ENCODE peak calls at places on chromosomes 2 and 18, in six cellular contexts. E is adrenal gland, H is fibroblast of lung, V is upper lobe of right lung, W is kidney, K is A549. Y is an unnamed sample.

GRCh38 chr2:118738106-118738505 is 109.3 kb downstream of the EN1 start:
- DNase-seq in E (no peak), H (no peak), V (no peak), W (no peak), K (no peak), Y (no peak)

GRCh38 chr2:11033114-11033513 is 121.4 kb downstream of the KCNF1 start:
- DNase-seq in E (no peak), H (no peak), V (no peak), W (no peak), K (no peak), Y (no peak)

GRCh38 chr2:219352448-219353023 is 20.0 kb upstream of the RESP18 start:
- DNase-seq in E (peak), H (peak), V (no peak), W (no peak), K (peak), Y (no peak)

GRCh38 chr2:134177351-134177931 is 76.4 kb upstream of the MGAT5 start:
- DNase-seq in E (peak), H (peak), V (no peak), W (no peak), K (no peak), Y (no peak)

GRCh38 chr2:42147641-42148274 is 21.4 kb upstream of the EML4 start:
- DNase-seq in E (no peak), H (peak), V (no peak), W (no peak), K (no peak), Y (peak)

GRCh38 chr2:120867290-120868231 is 131.9 kb downstream of the GLI2 start:
- DNase-seq in E (peak), H (peak), V (peak), W (peak), K (peak), Y (no peak)

GRCh38 chr2:54632733-54633692 is 90.4 kb upstream of the EML6 start:
- DNase-seq in E (peak), H (peak), V (no peak), W (peak), K (peak), Y (no peak)

GRCh38 chr2:237199577-237199976 is 113.9 kb downstream of the COPS8 start:
- DNase-seq in E (no peak), H (no peak), V (no peak), W (no peak), K (no peak), Y (no peak)

GRCh38 chr2:127342101-127342500 is 45.7 kb downstream of the MAP3K2 start:
- DNase-seq in E (no peak), H (peak), V (no peak), W (no peak), K (no peak), Y (no peak)

GRCh38 chr2:204019572-204020501 is 83.3 kb downstream of the ICOS start:
- DNase-seq in E (no peak), H (peak), V (no peak), W (no peak), K (peak), Y (no peak)

GRCh38 chr2:238497610-238498005 is 70.9 kb downstream of the ASB1 start:
- DNase-seq in E (no peak), H (no peak), V (peak), W (no peak), K (no peak), Y (no peak)

GRCh38 chr2:162582357-162582798 is 238.4 kb downstream of the GCA start:
- DNase-seq in E (peak), H (peak), V (no peak), W (no peak), K (peak), Y (no peak)

DNA sequence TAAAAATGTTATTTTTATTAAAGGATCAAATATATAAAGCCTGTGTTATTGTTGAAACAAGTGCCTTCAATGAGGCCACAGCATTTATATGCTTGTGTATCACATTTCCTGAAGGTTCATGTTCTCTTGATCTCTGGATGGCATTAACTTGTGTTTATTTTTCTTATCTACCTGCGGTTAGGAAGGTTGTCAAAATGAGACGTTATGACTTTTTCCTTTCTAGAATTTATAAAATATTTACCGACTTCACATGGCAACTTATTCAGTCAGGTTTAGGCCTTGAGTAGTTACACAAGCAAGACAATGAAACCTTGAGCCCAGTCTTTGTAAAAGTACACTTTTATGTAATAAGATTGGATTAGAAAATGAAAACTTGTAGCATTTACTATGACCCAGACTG is 196.4 kb upstream of the ACVR2A start:
- DNase-seq in E (no peak), H (no peak), V (no peak), W (no peak), K (no peak), Y (no peak)
- H3K4me3 ChIP-seq in E (no peak), H (no peak), V (no peak), W (no peak), K (no peak), Y (no peak)

GRCh38 chr18:48348739-48349138 is 60.4 kb downstream of the ZBTB7C start:
- DNase-seq in E (peak), H (no peak), V (no peak), W (no peak), K (no peak), Y (no peak)

GRCh38 chr18:48342125-48342524 is 67.1 kb downstream of the ZBTB7C start:
- DNase-seq in E (peak), H (no peak), V (no peak), W (no peak), K (no peak), Y (no peak)

GRCh38 chr18:48347756-48348326 is 61.3 kb downstream of the ZBTB7C start:
- DNase-seq in E (peak), H (no peak), V (no peak), W (no peak), K (no peak), Y (no peak)

GRCh38 chr18:48342588-48342987 is 66.6 kb downstream of the ZBTB7C start:
- DNase-seq in E (no peak), H (no peak), V (no peak), W (no peak), K (no peak), Y (no peak)

DNA sequence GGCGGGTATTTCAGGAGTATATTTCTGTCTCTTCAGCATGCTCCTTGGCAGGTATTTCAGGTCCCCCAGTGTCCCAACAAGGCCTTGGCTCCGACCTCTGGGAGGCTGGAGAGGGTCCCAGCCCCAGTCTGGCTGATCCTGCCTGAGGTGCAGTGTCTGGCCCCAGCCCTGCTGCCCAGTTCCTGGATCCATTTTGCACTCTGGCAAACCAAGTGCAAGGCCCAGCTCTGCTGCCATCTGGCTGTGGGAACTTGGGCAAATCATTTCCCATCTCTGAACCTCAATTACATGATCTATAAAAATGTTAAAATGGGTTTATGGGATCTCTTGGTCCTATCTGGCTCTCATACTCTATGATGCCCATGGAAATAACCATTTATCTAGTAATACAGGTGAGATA is 63.6 kb downstream of the ZBTB7C start:
- DNase-seq in E (peak), H (no peak), V (no peak), W (no peak), K (no peak), Y (no peak)
- TF ChIP-seq CTCF in E (peak), H (peak), V (peak), W (no peak), K (peak), Y (peak)

GRCh38 chr2:181004647-181005325 is 24.4 kb downstream of the UBE2E3 start:
- DNase-seq in E (no peak), H (no peak), V (no peak), W (no peak), K (no peak), Y (no peak)
- H3K4me3 ChIP-seq in E (no peak), H (no peak), V (no peak), W (no peak), K (no peak), Y (no peak)

GRCh38 chr18:59271606-59272220 is 1.5 kb downstream of the RAX start:
- DNase-seq in E (no peak), H (no peak), V (no peak), W (no peak), K (no peak), Y (no peak)

GRCh38 chr18:59275406-59275949 is 2.2 kb upstream of the RAX start:
- DNase-seq in E (no peak), H (no peak), V (no peak), W (no peak), K (no peak), Y (no peak)

GRCh38 chr18:59273936-59274928 is 978 bp upstream of the RAX start:
- DNase-seq in E (no peak), H (no peak), V (no peak), W (peak), K (no peak), Y (no peak)

GRCh38 chr18:59272221-59272888 is 899 bp downstream of the RAX start:
- DNase-seq in E (no peak), H (no peak), V (no peak), W (peak), K (no peak), Y (no peak)

DNA sequence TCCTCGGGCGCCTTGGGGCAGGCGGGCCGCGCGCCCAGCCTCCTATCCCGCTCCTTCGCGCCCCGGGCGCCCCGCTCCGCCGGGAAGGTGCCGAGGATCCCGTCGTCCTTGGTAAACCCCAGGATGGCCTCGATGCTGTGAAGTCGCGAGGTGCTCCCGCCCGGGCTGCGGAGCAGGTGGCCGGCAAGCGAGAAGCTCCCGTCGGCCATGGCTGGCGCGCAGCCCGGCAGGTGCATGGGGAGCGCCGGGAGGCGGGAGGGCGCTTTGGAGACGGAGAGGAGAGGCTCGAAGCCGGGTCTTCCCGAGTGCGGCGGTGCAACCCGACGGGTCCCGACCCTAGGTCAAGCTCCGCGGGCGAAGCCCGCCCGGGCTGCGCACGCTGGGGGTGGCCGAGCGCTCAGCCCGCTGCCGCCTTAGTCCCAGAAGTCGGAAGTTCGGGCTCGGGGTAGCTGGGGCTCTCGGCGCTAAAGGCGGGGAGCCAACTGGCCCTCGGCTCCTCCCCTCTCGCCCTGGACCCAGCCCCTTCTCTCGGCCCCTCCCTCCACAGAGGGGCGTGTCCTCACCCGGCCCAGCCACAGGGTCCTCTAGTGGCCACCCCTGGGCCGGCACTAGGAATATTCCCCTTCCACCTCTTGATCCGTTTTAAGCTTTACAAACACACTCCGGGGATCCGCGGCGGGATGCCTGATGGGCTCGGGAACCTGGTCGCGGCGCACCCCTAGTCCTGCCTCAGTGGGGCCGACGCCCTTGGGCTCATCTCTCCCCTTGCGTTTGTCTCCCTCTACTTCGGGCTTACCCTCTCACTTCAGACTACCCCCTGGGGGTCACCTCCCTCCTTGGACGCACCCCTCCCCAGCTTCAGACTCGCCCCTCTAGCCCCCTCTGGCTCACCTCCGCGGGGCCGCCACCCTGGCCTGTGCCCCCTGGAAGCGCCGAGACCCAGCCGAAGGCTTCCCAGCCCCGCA is at the start of gene RAX:
- DNase-seq in E (peak), H (no peak), V (no peak), W (peak), K (peak), Y (no peak)
- TF ChIP-seq CTCF in E (no peak), H (no peak), V (no peak), W (no peak), K (no peak), Y (peak)

DNA sequence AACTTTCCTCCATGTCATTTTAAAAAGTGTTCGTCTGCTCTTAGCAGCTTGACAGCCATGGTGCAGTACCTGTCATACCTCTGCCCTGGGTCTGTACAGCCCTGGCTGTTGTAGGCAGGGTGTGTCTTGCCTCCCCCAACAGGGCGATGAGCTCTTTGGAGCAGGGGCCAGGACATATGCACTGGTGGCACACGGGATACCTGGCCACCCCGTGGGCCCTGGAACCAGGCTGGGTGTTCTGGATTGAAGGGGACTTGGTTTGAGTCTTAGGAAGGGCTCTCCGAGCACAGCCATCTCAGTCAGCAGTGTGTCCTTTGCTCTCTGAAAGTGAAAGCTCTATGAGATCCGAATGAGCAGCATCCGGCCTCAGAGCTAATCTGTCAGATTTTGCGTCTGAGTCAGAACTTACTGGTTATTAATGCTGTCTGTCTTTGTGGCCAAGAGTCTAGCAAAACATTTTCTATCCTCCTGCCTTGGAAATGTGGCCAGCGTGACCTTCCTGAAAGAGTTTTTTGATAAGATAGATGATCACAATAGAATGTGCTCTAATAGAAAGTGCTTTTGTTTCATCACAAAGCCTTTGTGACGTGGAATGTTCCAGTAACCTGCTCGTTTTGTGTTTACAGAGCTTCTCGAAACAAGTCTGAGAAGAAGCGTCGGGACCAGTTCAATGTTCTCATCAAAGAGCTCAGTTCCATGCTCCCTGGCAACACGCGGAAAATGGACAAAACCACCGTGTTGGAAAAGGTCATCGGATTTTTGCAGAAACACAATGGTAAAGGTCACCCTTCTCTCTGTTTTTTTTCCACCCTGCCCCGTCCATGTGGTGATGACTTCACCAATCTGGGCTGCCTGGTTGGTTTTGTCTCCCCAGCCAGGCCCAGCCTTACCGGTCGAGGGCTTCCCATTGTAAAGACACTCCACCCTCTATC is 77.3 kb upstream of the RPL31 start:
- DNase-seq in E (peak), H (peak), V (no peak), W (no peak), K (no peak), Y (no peak)
- H3K4me3 ChIP-seq in E (peak), H (peak), V (peak), W (no peak), K (no peak), Y (peak)

GRCh38 chr18:63785031-63785430 is 9.8 kb downstream of the SERPINB7 start:
- DNase-seq in E (no peak), H (no peak), V (no peak), W (no peak), K (no peak), Y (no peak)
- TF ChIP-seq CTCF in E (no peak), H (no peak), V (no peak), W (no peak), K (no peak), Y (no peak)

GRCh38 chr2:234544659-234545611 is 48.1 kb upstream of the ARL4C start:
- DNase-seq in E (peak), H (peak), V (peak), W (peak), K (peak), Y (no peak)
- H3K4me3 ChIP-seq in E (no peak), H (no peak), V (no peak), W (no peak), K (no peak), Y (no peak)